ENCODE peak calls at places on chromosomes 16 and 17, in nine cellular contexts. F, B, Q, X, U, S, W, D and Y are unnamed samples.

GRCh38 chr17:65730711-65731169 is 169.3 kb upstream of the AXIN2 start:
- DNase-seq in B (no peak), D (no peak), W (peak; percentile 17), Q (no peak), U (no peak), X (no peak), S (no peak), F (peak; percentile 11), Y (no peak)

GRCh38 chr17:60729854-60730253 is 52.2 kb downstream of the BCAS3 start:
- DNase-seq in D (no peak), B (no peak), S (no peak), F (no peak), X (no peak), W (no peak), U (no peak), Q (no peak), Y (no peak)

GRCh38 chr17:67022451-67022810 is 21.9 kb upstream of the CACNG1 start:
- DNase-seq in F (no peak), X (no peak), W (no peak), Q (no peak), B (no peak), U (no peak), D (no peak), S (no peak), Y (no peak)

GRCh38 chr16:3553138-3553923 is 23.9 kb downstream of the NLRC3 start:
- DNase-seq in F (no peak), X (no peak), S (peak; percentile 97), U (no peak), B (no peak), Q (no peak), W (no peak), D (no peak), Y (no peak)

GRCh38 chr16:72455743-72456659 is 284.0 kb upstream of the PMFBP1 start:
- DNase-seq in W (no peak), U (no peak), D (no peak), Q (no peak), F (no peak), X (no peak), B (no peak), S (no peak), Y (peak; percentile 6)

GRCh38 chr16:81214745-81215166 is 23.7 kb upstream of the BCO1 start:
- DNase-seq in F (peak; percentile 27), W (no peak), B (no peak), U (peak; percentile 46), D (no peak), S (peak; percentile 77), X (no peak), Q (no peak), Y (no peak)

GRCh38 chr17:82710499-82711232 is 5.8 kb upstream of the FN3KRP start:
- DNase-seq in X (no peak), B (no peak), S (peak; percentile 47), U (no peak), D (no peak), W (no peak), Q (no peak), F (no peak), Y (no peak)

GRCh38 chr17:48603959-48604769 is 622 bp downstream of the HOXB6 start:
- DNase-seq in D (no peak), B (no peak), W (peak; percentile 62), U (no peak), Q (no peak), F (no peak), X (peak; percentile 17), S (peak; percentile 69), Y (no peak)

GRCh38 chr16:50802000-50802399 is 60.1 kb downstream of the CYLD start:
- DNase-seq in D (no peak), Q (no peak), S (no peak), F (peak; percentile 60), X (no peak), U (no peak), W (no peak), B (no peak), Y (no peak)

GRCh38 chr16:1707193-1707790 is 1.3 kb downstream of the MAPK8IP3 start:
- DNase-seq in B (no peak), W (no peak), U (peak; percentile 48), D (no peak), F (peak; percentile 63), S (peak; percentile 33), X (no peak), Q (no peak), Y (no peak)

GRCh38 chr17:7014995-7015586 is 2.7 kb downstream of the RNASEK start:
- DNase-seq in Q (peak; percentile 86), B (peak; percentile 60), W (no peak), F (peak; percentile 87), S (peak; percentile 23), U (peak; percentile 64), X (no peak), D (no peak), Y (peak; percentile 86)

GRCh38 chr16:17416461-17417221 is 54.1 kb downstream of the XYLT1 start:
- DNase-seq in U (peak; percentile 88), B (peak; percentile 38), S (peak; percentile 78), X (no peak), D (no peak), Q (peak; percentile 18), F (no peak), W (no peak), Y (no peak)

GRCh38 chr16:75494696-75495601 is at the start of gene CHST6:
- DNase-seq in Q (no peak), U (peak; percentile 90), B (no peak), F (peak; percentile 49), X (no peak), S (peak; percentile 91), D (peak; percentile 73), W (peak; percentile 33), Y (no peak)

GRCh38 chr17:82107341-82107860 is 9.4 kb upstream of the FASN start:
- DNase-seq in X (no peak), B (no peak), Q (no peak), S (peak; percentile 44), F (no peak), D (peak; percentile 53), W (no peak), U (no peak), Y (no peak)

GRCh38 chr16:27193300-27193990 is 9.9 kb upstream of the KDM8 start:
- DNase-seq in W (no peak), S (no peak), Q (no peak), B (no peak), U (no peak), D (no peak), X (no peak), F (no peak), Y (no peak)

GRCh38 chr16:23061669-23062068 is 87.6 kb downstream of the USP31 start:
- DNase-seq in X (no peak), Q (no peak), W (no peak), U (no peak), D (no peak), F (no peak), B (no peak), S (no peak), Y (no peak)

GRCh38 chr17:66450008-66450856 is 147.8 kb downstream of the PRKCA start:
- DNase-seq in U (no peak), B (no peak), Q (no peak), S (peak; percentile 11), W (no peak), D (no peak), X (no peak), F (no peak), Y (peak; percentile 74)

GRCh38 chr17:28227278-28228108 is 91.5 kb upstream of the TMEM97 start:
- DNase-seq in Q (no peak), D (peak; percentile 96), B (no peak), S (peak; percentile 100), F (peak; percentile 41), X (no peak), U (peak; percentile 53), W (peak; percentile 27), Y (no peak)

GRCh38 chr16:2317231-2318020 is 23.1 kb downstream of the ABCA3 start:
- DNase-seq in U (no peak), S (no peak), F (no peak), D (no peak), Q (no peak), X (no peak), W (no peak), B (no peak), Y (no peak)

GRCh38 chr17:33647976-33648375 is 354.9 kb upstream of the ASIC2 start:
- DNase-seq in B (no peak), Q (no peak), D (no peak), X (no peak), F (peak; percentile 9), W (no peak), U (no peak), S (peak; percentile 67), Y (no peak)

GRCh38 chr17:33434841-33435240 is 141.7 kb upstream of the ASIC2 start:
- DNase-seq in D (no peak), F (no peak), B (no peak), X (no peak), W (no peak), Q (no peak), U (no peak), S (no peak), Y (no peak)

GRCh38 chr17:77315551-77316190 is 174.9 kb downstream of the SEC14L1 start:
- DNase-seq in W (no peak), F (no peak), U (no peak), B (no peak), Q (no peak), S (no peak), X (no peak), D (peak; percentile 55), Y (no peak)

GRCh38 chr17:77505460-77505769 is 364.6 kb downstream of the SEC14L1 start:
- DNase-seq in B (no peak), U (no peak), Q (no peak), D (no peak), S (no peak), W (no peak), F (no peak), X (no peak), Y (no peak)

GRCh38 chr17:46020023-46020735 is 21.1 kb downstream of the STH start:
- DNase-seq in F (no peak), S (no peak), Q (peak; percentile 29), W (no peak), U (peak; percentile 62), B (peak; percentile 11), X (no peak), D (peak; percentile 53), Y (no peak)